ENCODE peak calls at places on chromosomes 6 and 20, in five cellular contexts. J is psoas muscle, B is mucosa of descending colon, W is foreskin fibroblast, G is adrenal gland. U is an unnamed sample.

GRCh38 chr20:53839423-53840176 is 230.8 kb downstream of the BCAS1 start:
- DNase-seq in B (peak; percentile 70), G (no peak), W (no peak), J (no peak), U (peak; percentile 85)

GRCh38 chr20:45775411-45775810 is 16.3 kb downstream of the WFDC3 start:
- DNase-seq in B (no peak), J (no peak), G (no peak), W (no peak), U (no peak)

GRCh38 chr20:53503517-53503919 is 90.1 kb downstream of the ZNF217 start:
- DNase-seq in B (no peak), W (no peak), J (no peak), G (no peak), U (no peak)

GRCh38 chr6:24788031-24788665 is 10.6 kb downstream of the ARMH2 start:
- DNase-seq in W (peak; percentile 37), G (no peak), J (no peak), B (no peak), U (peak; percentile 33)

GRCh38 chr6:109224107-109224875 is 129.0 kb downstream of the CEP57L1 start:
- DNase-seq in W (no peak), B (no peak), G (no peak), J (no peak), U (peak; percentile 13)

GRCh38 chr6:39432311-39433025 is 110.0 kb upstream of the KCNK16 start:
- DNase-seq in G (no peak), W (peak; percentile 75), B (no peak), J (no peak), U (no peak)

GRCh38 chr6:7787137-7787575 is 61.3 kb downstream of the BMP6 start:
- DNase-seq in B (peak; percentile 4), W (peak; percentile 20), G (peak; percentile 77), J (peak; percentile 19), U (no peak)

GRCh38 chr20:34825530-34826362 is at the start of gene NCOA6:
- DNase-seq in W (peak; percentile 75), B (peak; percentile 93), J (peak; percentile 91), G (peak; percentile 91), U (peak; percentile 87)

GRCh38 chr20:44041001-44041400 is 126.3 kb downstream of the TOX2 start:
- DNase-seq in J (no peak), B (no peak), G (no peak), W (no peak), U (no peak)

GRCh38 chr6:133512410-133513016 is 271.4 kb downstream of the EYA4 start:
- DNase-seq in B (peak; percentile 62), W (peak; percentile 35), G (peak; percentile 69), J (peak; percentile 26), U (peak; percentile 55)

GRCh38 chr20:2088904-2089303 is 12.7 kb upstream of the STK35 start:
- DNase-seq in G (no peak), B (no peak), J (no peak), W (no peak), U (no peak)

GRCh38 chr20:2089447-2089846 is 12.2 kb upstream of the STK35 start:
- DNase-seq in B (no peak), G (no peak), J (no peak), W (no peak), U (no peak)

GRCh38 chr20:2093883-2094282 is 7.7 kb upstream of the STK35 start:
- DNase-seq in G (no peak), J (no peak), W (no peak), B (no peak), U (no peak)

GRCh38 chr20:2093200-2093781 is 8.3 kb upstream of the STK35 start:
- DNase-seq in W (no peak), G (no peak), B (peak; percentile 45), J (no peak), U (peak; percentile 63)
- TF ChIP-seq CTCF in W (peak; percentile 37), G (peak; percentile 29), B (no peak), J (peak; percentile 31), U (peak; percentile 69)

GRCh38 chr20:18611492-18611891 is 23.6 kb downstream of the DTD1 start:
- DNase-seq in G (no peak), B (no peak), W (peak; percentile 17), J (no peak), U (no peak)
- TF ChIP-seq CTCF in G (no peak), B (no peak), W (no peak), J (no peak), U (no peak)

DNA sequence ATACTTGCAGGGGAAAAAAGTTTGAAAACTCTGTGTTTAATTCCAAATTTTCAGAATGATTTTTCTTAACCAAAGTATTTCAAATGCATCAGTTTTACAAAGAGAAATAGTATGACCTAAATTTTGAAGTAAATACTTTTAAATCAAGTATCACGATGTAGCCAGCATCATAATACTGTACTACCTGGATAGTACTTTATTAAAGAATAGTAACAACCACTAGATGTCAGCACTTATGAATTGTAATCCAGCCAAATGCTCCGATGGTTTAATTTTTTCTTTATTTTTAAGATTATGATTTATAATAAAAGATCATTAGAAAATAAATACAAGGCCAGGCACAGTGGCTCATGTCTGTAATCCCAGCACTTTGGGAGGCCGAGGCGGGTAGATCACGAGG is 37.2 kb upstream of the HACE1 start:
- DNase-seq in B (no peak), G (no peak), J (no peak), W (no peak), U (no peak)
- TF ChIP-seq CTCF in B (no peak), G (no peak), J (no peak), W (no peak), U (peak; percentile 27)

GRCh38 chr20:63153254-63154221 is 62.4 kb downstream of the YTHDF1 start:
- DNase-seq in G (no peak), W (no peak), B (no peak), J (no peak), U (no peak)
- TF ChIP-seq CTCF in G (no peak), W (no peak), B (no peak), J (no peak), U (no peak)

GRCh38 chr6:84763397-84764331 is 734 bp downstream of the TBX18 start:
- DNase-seq in J (peak; percentile 60), B (no peak), W (peak; percentile 91), G (peak; percentile 34), U (no peak)

GRCh38 chr6:84766118-84766683 is 1.8 kb upstream of the TBX18 start:
- DNase-seq in W (no peak), G (no peak), B (no peak), J (no peak), U (no peak)

GRCh38 chr6:84762941-84763396 is 1.4 kb downstream of the TBX18 start:
- DNase-seq in W (no peak), B (no peak), G (peak; percentile 19), J (peak; percentile 37), U (no peak)

GRCh38 chr6:84762220-84762940 is 2.0 kb downstream of the TBX18 start:
- DNase-seq in W (no peak), G (no peak), J (no peak), B (no peak), U (no peak)

DNA sequence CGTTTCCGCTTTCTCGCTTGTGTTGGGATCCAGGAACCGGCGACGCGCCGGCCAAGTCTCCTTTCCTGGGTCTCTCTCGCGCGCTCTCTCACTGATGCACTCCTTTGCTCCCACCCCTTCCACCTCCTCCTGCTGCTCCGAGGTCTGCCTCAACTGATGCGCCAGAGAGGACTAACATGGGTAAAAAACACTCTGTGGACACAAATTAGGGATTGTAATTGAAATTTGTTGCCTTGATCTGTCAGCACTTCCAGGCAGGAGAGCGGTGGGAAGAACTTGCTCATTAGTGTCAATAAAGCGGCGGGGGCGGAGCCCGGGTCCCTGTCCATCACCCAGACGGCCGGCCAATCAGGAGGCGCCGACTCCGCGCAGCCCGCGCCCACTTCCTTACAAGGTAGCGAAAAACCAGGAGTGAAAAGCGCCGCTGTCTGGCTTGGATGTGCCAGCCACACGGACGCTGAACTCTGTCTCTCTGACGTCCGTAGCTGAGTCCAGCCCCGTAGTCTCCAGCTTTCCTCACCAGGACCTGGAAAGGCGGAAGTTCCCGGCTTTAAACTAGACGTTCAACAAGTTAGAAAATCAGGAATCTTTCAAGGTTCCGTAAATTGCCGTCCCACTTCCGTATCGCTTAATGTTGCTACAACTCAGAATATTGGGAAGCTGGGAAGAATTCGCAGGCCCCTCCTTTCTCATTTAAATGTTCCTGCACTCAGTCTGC is at the start of gene TBX18:
- DNase-seq in B (peak; percentile 89), G (peak; percentile 73), J (peak; percentile 89), W (peak; percentile 100), U (peak; percentile 54)
- TF ChIP-seq CTCF in B (no peak), G (no peak), J (no peak), W (no peak), U (no peak)

GRCh38 chr20:39266989-39267388 is 304.8 kb downstream of the DHX35 start:
- DNase-seq in W (no peak), J (no peak), G (no peak), B (no peak), U (no peak)

GRCh38 chr20:39268566-39268965 is 306.4 kb downstream of the DHX35 start:
- DNase-seq in B (no peak), W (no peak), J (no peak), G (no peak), U (no peak)

GRCh38 chr20:39269031-39269461 is 306.9 kb downstream of the DHX35 start:
- DNase-seq in G (peak; percentile 72), B (peak; percentile 73), J (peak; percentile 55), W (no peak), U (peak; percentile 73)

GRCh38 chr20:39263076-39263475 is 300.9 kb downstream of the DHX35 start:
- DNase-seq in B (no peak), W (no peak), G (no peak), J (no peak), U (no peak)

GRCh38 chr20:39264506-39265172 is 302.5 kb downstream of the DHX35 start:
- DNase-seq in J (peak; percentile 65), G (peak; percentile 82), W (peak; percentile 50), B (peak; percentile 54), U (peak; percentile 58)
- TF ChIP-seq CTCF in J (peak; percentile 79), G (peak; percentile 68), W (peak; percentile 96), B (peak; percentile 61), U (peak; percentile 89)

U was measured in activated CD8-positive, alpha-beta T cell treated with anti-CD3 and anti-CD28 coated beads for 36 hours.